ENCODE peak calls at places on chromosomes 11 and 22, in seven cellular contexts. Y, M, T, A, S, N and D are unnamed samples.

GRCh38 chr22:26732284-26732683 is 74.9 kb downstream of the MIAT start:
- DNase-seq in Y (no peak), M (no peak), T (no peak), A (no peak), S (no peak), N (no peak), D (no peak)

GRCh38 chr11:130816516-130816915 is 99.8 kb downstream of the SNX19 start:
- DNase-seq in Y (no peak), M (no peak), T (no peak), A (no peak), S (no peak), N (no peak), D (no peak)

GRCh38 chr22:39953101-39953500 is 7.1 kb upstream of the TMA7B start:
- DNase-seq in Y (no peak), M (no peak), T (no peak), A (no peak), S (no peak), N (no peak), D (no peak)

GRCh38 chr11:3123316-3123715 is 41.8 kb downstream of the OSBPL5 start:
- DNase-seq in Y (peak; percentile 23), M (peak; percentile 72), T (no peak), A (no peak), S (peak; percentile 9), N (no peak), D (peak; percentile 73)

GRCh38 chr11:128839081-128839480 is 28.0 kb downstream of the KCNJ1 start:
- DNase-seq in Y (no peak), M (no peak), T (no peak), A (no peak), S (no peak), N (no peak), D (no peak)

GRCh38 chr11:94734563-94735275 is 33.4 kb upstream of the AMOTL1 start:
- DNase-seq in Y (no peak), M (no peak), T (peak; percentile 36), A (no peak), S (no peak), N (no peak), D (no peak)

GRCh38 chr11:94473177-94473799 is 20.4 kb downstream of the MRE11 start:
- DNase-seq in Y (no peak), M (no peak), T (no peak), A (no peak), S (peak; percentile 87), N (no peak), D (no peak)

GRCh38 chr11:8959546-8960166 is 4.6 kb downstream of the TMEM9B start:
- DNase-seq in Y (peak; percentile 92), M (no peak), T (peak; percentile 81), A (peak; percentile 85), S (peak; percentile 71), N (peak; percentile 68), D (peak; percentile 60)

GRCh38 chr11:61701298-61701993 is 21.3 kb downstream of the DAGLA start:
- DNase-seq in Y (no peak), M (no peak), T (peak; percentile 66), A (no peak), S (no peak), N (no peak), D (no peak)

GRCh38 chr11:111454561-111455192 is 57.5 kb downstream of the BTG4 start:
- DNase-seq in Y (peak; percentile 60), M (no peak), T (peak; percentile 45), A (no peak), S (peak; percentile 34), N (peak; percentile 38), D (no peak)

GRCh38 chr11:128324531-128325141 is 262.7 kb downstream of the ETS1 start:
- DNase-seq in Y (no peak), M (peak; percentile 80), T (no peak), A (no peak), S (no peak), N (no peak), D (no peak)

GRCh38 chr11:129639300-129639699 is 176.3 kb upstream of the TMEM45B start:
- DNase-seq in Y (peak; percentile 76), M (no peak), T (peak; percentile 72), A (peak; percentile 93), S (peak; percentile 99), N (peak; percentile 81), D (no peak)

GRCh38 chr11:81644239-81644840 is 1089.3 kb downstream of the FAM181B start:
- DNase-seq in Y (peak; percentile 54), M (no peak), T (peak; percentile 56), A (peak; percentile 38), S (peak; percentile 14), N (no peak), D (no peak)

GRCh38 chr11:76735218-76735480 is 48.0 kb upstream of the TSKU start:
- DNase-seq in Y (no peak), M (no peak), T (no peak), A (no peak), S (no peak), N (no peak), D (no peak)

GRCh38 chr22:36147196-36147788 is 13.3 kb downstream of the APOL3 start:
- DNase-seq in Y (no peak), M (no peak), T (no peak), A (no peak), S (no peak), N (no peak), D (no peak)

GRCh38 chr22:36143066-36143815 is 17.3 kb downstream of the APOL3 start:
- DNase-seq in Y (no peak), M (no peak), T (no peak), A (no peak), S (no peak), N (no peak), D (no peak)

GRCh38 chr22:36143956-36144355 is 16.6 kb downstream of the APOL3 start:
- DNase-seq in Y (no peak), M (no peak), T (no peak), A (no peak), S (no peak), N (no peak), D (no peak)

GRCh38 chr22:36145881-36146280 is 14.7 kb downstream of the APOL3 start:
- DNase-seq in Y (peak; percentile 30), M (no peak), T (no peak), A (no peak), S (no peak), N (no peak), D (no peak)

DNA sequence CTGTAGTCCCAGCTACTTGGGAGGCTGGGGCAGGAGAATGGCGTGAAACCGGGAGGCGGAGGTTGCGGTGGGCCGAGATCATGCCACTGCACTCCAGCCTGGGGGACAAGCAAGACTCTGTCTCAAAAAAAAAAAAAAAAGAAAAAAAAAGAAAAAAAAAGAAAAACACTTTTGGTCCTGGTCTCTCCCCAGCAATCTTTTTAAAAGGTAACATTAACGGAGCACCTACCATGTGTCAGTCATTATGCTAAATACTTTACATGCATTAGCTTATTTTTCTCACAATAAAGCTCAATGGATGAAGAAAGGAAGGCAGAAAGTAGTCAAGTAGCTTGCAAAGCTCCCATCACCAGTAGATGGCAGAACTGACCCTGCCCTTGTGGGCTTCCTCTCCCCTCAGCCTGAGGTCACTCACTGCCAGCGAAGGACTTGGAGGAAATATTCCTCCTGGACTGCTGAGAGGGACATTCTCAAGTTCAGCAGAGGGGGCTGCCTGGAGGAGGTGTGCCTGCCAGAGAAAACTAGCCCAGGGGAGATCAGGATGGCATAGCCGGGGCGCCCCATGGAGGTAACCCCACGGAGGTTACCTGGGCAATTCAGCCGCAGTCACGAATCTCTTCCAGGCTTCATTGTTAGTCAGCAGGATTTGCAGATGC is 15.5 kb downstream of the APOL3 start:
- DNase-seq in Y (peak; percentile 89), M (peak; percentile 81), T (peak; percentile 62), A (peak; percentile 17), S (peak; percentile 46), N (peak; percentile 43), D (peak; percentile 46)
- TF ChIP-seq CTCF in Y (peak; percentile 85), M (peak; percentile 76), T (peak; percentile 61), A (peak; percentile 84), S (peak; percentile 85), N (peak; percentile 94), D (peak; percentile 89)

GRCh38 chr22:42500164-42500835 is 19.3 kb downstream of the RRP7A start:
- DNase-seq in Y (peak; percentile 76), M (peak; percentile 95), T (peak; percentile 85), A (no peak), S (peak; percentile 40), N (no peak), D (peak; percentile 91)
- H3K4me3 ChIP-seq in Y (peak overlapping the region; percentile 34), M (peak overlapping the region; percentile 19), T (peak overlapping the region; percentile 44), A (peak overlapping the region; percentile 27), S (peak overlapping the region; percentile 28), N (peak overlapping the region; percentile 48), D (peak overlapping the region; percentile 44)

DNA sequence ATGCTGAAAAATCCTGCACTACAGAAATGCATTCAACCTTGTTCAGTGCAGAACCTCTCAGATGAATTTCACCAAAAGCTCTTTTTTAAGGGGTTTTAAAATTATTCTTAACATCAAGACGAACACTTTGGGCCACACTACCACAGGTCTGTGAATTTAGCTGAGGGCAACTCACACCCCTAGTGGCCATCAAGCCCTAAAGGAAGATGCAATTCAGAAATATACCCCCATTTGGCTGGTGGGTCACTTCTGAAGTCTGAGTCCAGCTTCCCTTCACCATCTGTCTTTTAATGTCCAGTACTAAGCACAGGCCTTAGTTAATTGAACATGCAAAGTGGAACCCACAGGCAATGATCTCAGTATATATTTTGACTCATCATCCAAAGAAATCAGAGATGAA is 50.5 kb downstream of the FAM76B start:
- DNase-seq in Y (no peak), M (no peak), T (no peak), A (no peak), S (no peak), N (no peak), D (no peak)
- TF ChIP-seq CTCF in Y (no peak), M (no peak), T (no peak), A (peak; percentile 21), S (no peak), N (peak; percentile 11), D (no peak)

DNA sequence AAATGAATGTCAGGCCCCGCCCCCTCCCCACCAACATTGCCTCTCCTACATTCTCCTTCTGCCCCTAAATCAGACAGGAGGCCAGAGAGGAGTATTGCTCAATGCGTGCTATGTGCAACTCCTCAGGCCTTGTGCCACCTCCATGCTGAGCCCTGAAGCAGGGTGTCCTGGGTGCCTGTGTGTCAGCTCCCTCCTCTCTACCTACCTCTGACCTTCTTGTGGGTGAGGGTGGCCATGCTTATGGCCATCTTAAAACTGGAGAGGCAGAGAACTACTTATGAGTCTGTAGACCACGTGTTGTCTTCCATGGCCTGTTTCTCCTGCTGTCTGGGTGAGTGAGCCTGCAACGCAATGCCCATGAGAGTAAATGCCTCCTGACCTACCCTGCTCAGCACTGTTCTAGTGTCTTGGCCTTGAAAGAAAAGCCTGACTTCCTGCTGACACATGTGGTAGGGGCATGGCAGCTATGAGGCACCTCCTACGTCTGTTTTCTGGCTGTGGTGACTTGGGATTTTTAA is 10.5 kb downstream of the MCAM start:
- DNase-seq in Y (peak; percentile 57), M (no peak), T (no peak), A (no peak), S (no peak), N (no peak), D (no peak)
- H3K4me3 ChIP-seq in Y (no peak overlapping the region), M (no peak overlapping the region), T (no peak overlapping the region), A (no peak overlapping the region), S (no peak overlapping the region), N (no peak overlapping the region), D (no peak overlapping the region)